ENCODE peak calls at places on chromosomes 11 and 22, in six cellular contexts. X is SW 1271, L is NCI-H510A treated with DMSO at 0.1 percent for 48 hours, G is heart left ventricle, H is upper lobe of right lung, B is NCI-H774. Z is an unnamed sample.

GRCh38 chr11:27398413-27398780 is 35.4 kb upstream of the CCDC34 start:
- DNase-seq in H (no peak), B (no peak), G (no peak), X (no peak), L (no peak), Z (no peak)

GRCh38 chr22:36337365-36338130 is 50.2 kb downstream of the MYH9 start:
- DNase-seq in X (no peak), H (no peak), G (no peak), B (no peak), L (no peak), Z (no peak)

GRCh38 chr11:96091476-96091875 is 167.6 kb upstream of the MTMR2 start:
- DNase-seq in H (no peak), X (peak; percentile 22), L (no peak), B (no peak), G (no peak), Z (no peak)

GRCh38 chr22:29078869-29079207 is 6.0 kb downstream of the KREMEN1 start:
- DNase-seq in B (no peak), X (no peak), G (no peak), L (no peak), H (no peak), Z (no peak)

GRCh38 chr11:105642870-105643269 is 33.0 kb downstream of the GRIA4 start:
- DNase-seq in G (no peak), B (no peak), H (no peak), L (no peak), X (no peak), Z (no peak)

GRCh38 chr11:17157773-17158172 is 50.0 kb downstream of the PIK3C2A start:
- DNase-seq in B (no peak), G (no peak), H (no peak), X (no peak), L (no peak), Z (no peak)

GRCh38 chr11:1353383-1354124 is 36.2 kb upstream of the BRSK2 start:
- DNase-seq in X (no peak), G (no peak), L (no peak), B (no peak), H (peak; percentile 64), Z (no peak)

GRCh38 chr22:37519268-37520195 is at the start of gene CARD10:
- DNase-seq in B (peak; percentile 6), L (no peak), G (peak; percentile 50), H (no peak), X (peak; percentile 36), Z (no peak)

GRCh38 chr11:106086135-106086534 is 8.7 kb downstream of the AASDHPPT start:
- DNase-seq in H (no peak), G (no peak), L (no peak), X (no peak), B (no peak), Z (no peak)

GRCh38 chr11:28537822-28538221 is 429.6 kb downstream of the METTL15 start:
- DNase-seq in G (no peak), B (no peak), L (no peak), H (no peak), X (no peak), Z (no peak)

GRCh38 chr11:42974510-42974909 is 337.3 kb upstream of the API5 start:
- DNase-seq in L (no peak), G (no peak), B (no peak), X (no peak), H (no peak), Z (no peak)

GRCh38 chr11:46886211-46886610 is 32.1 kb downstream of the LRP4 start:
- DNase-seq in G (no peak), X (no peak), H (peak; percentile 26), L (no peak), B (no peak), Z (no peak)

GRCh38 chr11:126267650-126268049 is 1.0 kb downstream of the SRPRA start:
- DNase-seq in B (no peak), G (no peak), X (no peak), L (no peak), H (no peak), Z (no peak)

GRCh38 chr11:83816572-83817187 is 530.5 kb upstream of the CCDC90B start:
- DNase-seq in X (peak; percentile 57), H (no peak), G (no peak), B (peak; percentile 33), L (peak; percentile 59), Z (no peak)

GRCh38 chr11:119989422-119989821 is 148.5 kb downstream of the TRIM29 start:
- DNase-seq in X (no peak), H (no peak), G (no peak), L (no peak), B (no peak), Z (no peak)

GRCh38 chr11:2444301-2445106 is at the start of the genes KCNQ1 and TRPM5:
- DNase-seq in B (peak; percentile 68), H (peak; percentile 92), X (peak; percentile 33), L (no peak), G (peak; percentile 69), Z (no peak)

GRCh38 chr11:62539238-62539925 is 7.2 kb downstream of the AHNAK start:
- DNase-seq in G (peak; percentile 90), X (peak; percentile 38), B (peak; percentile 17), L (peak; percentile 71), H (peak; percentile 82), Z (no peak)

GRCh38 chr11:46188017-46188416 is 66.8 kb upstream of the PHF21A start:
- DNase-seq in L (no peak), X (no peak), G (no peak), B (no peak), H (no peak), Z (no peak)

GRCh38 chr11:13313005-13313819 is 35.6 kb downstream of the BMAL1 start:
- DNase-seq in L (no peak), X (no peak), B (no peak), H (no peak), G (no peak), Z (no peak)

GRCh38 chr22:37545703-37546435 is 14.4 kb upstream of the CDC42EP1 start:
- DNase-seq in H (peak; percentile 94), L (no peak), X (no peak), G (peak; percentile 95), B (no peak), Z (no peak)

GRCh38 chr11:65912840-65913239 is 6.0 kb downstream of the C11orf68 start:
- DNase-seq in B (no peak), X (no peak), G (no peak), H (no peak), L (no peak), Z (no peak)

GRCh38 chr11:83608571-83608970 is 322.4 kb upstream of the CCDC90B start:
- DNase-seq in H (no peak), B (no peak), L (no peak), G (no peak), X (no peak), Z (no peak)

GRCh38 chr22:42022162-42022847 is 23.7 kb downstream of the WBP2NL start:
- DNase-seq in X (no peak), H (no peak), L (no peak), G (no peak), B (no peak), Z (no peak)

GRCh38 chr11:31953803-31954327 is 137.0 kb upstream of the RCN1 start:
- DNase-seq in H (no peak), L (no peak), G (no peak), B (no peak), X (no peak), Z (no peak)

GRCh38 chr11:17598700-17599459 is 51.8 kb downstream of the OTOG start:
- DNase-seq in B (peak; percentile 20), G (peak; percentile 60), X (peak; percentile 22), L (no peak), H (peak; percentile 81), Z (no peak)

GRCh38 chr22:27405672-27406388 is 395.7 kb downstream of the MN1 start:
- DNase-seq in G (peak; percentile 62), B (no peak), L (no peak), X (peak; percentile 30), H (peak; percentile 74), Z (no peak)

Z was measured in SIG-M5.